ENCODE peak calls at places on chromosomes 3 and 15, in four cellular contexts. U is HepG2, F is WTC11, B is K562. A is an unnamed sample.

GRCh38 chr3:9947025-9947995 is 4.9 kb downstream of the PRRT3 start:
- DNase-seq in U (peak), F (peak), B (no peak), A (peak)

GRCh38 chr3:52345521-52346110 is 29.5 kb downstream of the DNAH1 start:
- DNase-seq in U (no peak), F (no peak), B (no peak), A (no peak)

GRCh38 chr3:66572938-66573710 is 72.3 kb upstream of the LRIG1 start:
- DNase-seq in U (peak), F (peak), B (peak), A (peak)

GRCh38 chr15:35753486-35753885 is 207.5 kb upstream of the DPH6 start:
- DNase-seq in U (no peak), F (no peak), B (no peak), A (no peak)

GRCh38 chr3:88150771-88151170 is 1.0 kb downstream of the C3orf38 start:
- DNase-seq in U (no peak), F (no peak), B (no peak), A (no peak)

GRCh38 chr3:120177151-120177550 is 82.9 kb upstream of the GSK3B start:
- DNase-seq in U (peak), F (peak), B (no peak), A (peak)

GRCh38 chr15:69133862-69134519 is 26.4 kb upstream of the GLCE start:
- DNase-seq in U (no peak), F (no peak), B (no peak), A (no peak)

GRCh38 chr15:89999676-90000174 is 1.4 kb upstream of the ZNF710 start:
- DNase-seq in U (no peak), F (peak), B (peak), A (no peak)

GRCh38 chr3:4613366-4613765 is 120.2 kb downstream of the ITPR1 start:
- DNase-seq in U (no peak), F (no peak), B (no peak), A (no peak)

GRCh38 chr15:65494066-65494465 is 23.4 kb downstream of the DPP8 start:
- DNase-seq in U (no peak), F (no peak), B (no peak), A (no peak)

GRCh38 chr15:52331490-52332240 is 36.1 kb upstream of the MYO5C start:
- DNase-seq in U (peak), F (no peak), B (no peak), A (peak)

GRCh38 chr3:13145131-13145825 is 72.0 kb upstream of the IQSEC1 start:
- DNase-seq in U (peak), F (peak), B (peak), A (peak)

GRCh38 chr15:75985966-75986365 is 26.3 kb downstream of the NRG4 start:
- DNase-seq in U (no peak), F (no peak), B (no peak), A (no peak)

GRCh38 chr3:15783361-15783969 is 14.3 kb downstream of the ANKRD28 start:
- DNase-seq in U (no peak), F (no peak), B (no peak), A (no peak)

GRCh38 chr3:106850429-106850828 is 526.8 kb upstream of the CCDC54 start:
- DNase-seq in U (no peak), F (no peak), B (no peak), A (no peak)

GRCh38 chr3:154251610-154252009 is 72.7 kb downstream of the DHX36 start:
- DNase-seq in U (peak), F (no peak), B (no peak), A (no peak)

GRCh38 chr3:15585111-15585844 is 16.1 kb downstream of the HACL1 start:
- DNase-seq in U (no peak), F (no peak), B (no peak), A (no peak)

GRCh38 chr3:20648294-20648693 is 462.3 kb upstream of the SGO1 start:
- DNase-seq in U (no peak), F (no peak), B (no peak), A (no peak)

GRCh38 chr3:72258786-72259185 is 473.8 kb upstream of the PROK2 start:
- DNase-seq in U (no peak), F (no peak), B (no peak), A (no peak)

GRCh38 chr3:63967675-63968611 is 55.4 kb downstream of the PSMD6 start:
- DNase-seq in U (peak), F (no peak), B (no peak), A (no peak)

GRCh38 chr3:133271491-133271890 is 128.4 kb upstream of the BFSP2 start:
- DNase-seq in U (no peak), F (no peak), B (no peak), A (no peak)

DNA sequence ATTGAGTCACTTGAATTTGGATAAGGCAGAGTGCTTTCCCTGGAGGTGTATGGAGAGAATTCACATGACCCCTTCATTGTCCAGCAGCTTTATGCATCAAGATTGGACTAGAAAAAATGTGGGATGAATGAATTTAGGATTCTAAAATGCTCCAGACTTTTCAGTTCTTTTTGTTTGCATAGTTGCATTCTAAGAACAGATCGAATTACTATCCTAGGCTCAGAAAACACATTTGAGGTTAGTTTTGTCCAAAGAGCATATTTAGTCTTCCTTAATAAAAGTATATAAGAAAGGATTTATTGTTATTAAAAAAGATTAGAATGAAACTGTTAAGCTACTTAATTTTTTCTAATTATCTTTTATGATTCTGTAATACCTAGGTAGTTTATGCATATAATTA is 127.4 kb downstream of the UBE2E2 start:
- DNase-seq in U (no peak), F (no peak), B (no peak), A (no peak)
- TF ChIP-seq NR3C1 in U (no peak), F (no peak), B (no peak), A (no peak)

GRCh38 chr15:42986693-42987342 is 66.2 kb upstream of the TTBK2 start:
- DNase-seq in U (no peak), F (no peak), B (no peak), A (no peak)

DNA sequence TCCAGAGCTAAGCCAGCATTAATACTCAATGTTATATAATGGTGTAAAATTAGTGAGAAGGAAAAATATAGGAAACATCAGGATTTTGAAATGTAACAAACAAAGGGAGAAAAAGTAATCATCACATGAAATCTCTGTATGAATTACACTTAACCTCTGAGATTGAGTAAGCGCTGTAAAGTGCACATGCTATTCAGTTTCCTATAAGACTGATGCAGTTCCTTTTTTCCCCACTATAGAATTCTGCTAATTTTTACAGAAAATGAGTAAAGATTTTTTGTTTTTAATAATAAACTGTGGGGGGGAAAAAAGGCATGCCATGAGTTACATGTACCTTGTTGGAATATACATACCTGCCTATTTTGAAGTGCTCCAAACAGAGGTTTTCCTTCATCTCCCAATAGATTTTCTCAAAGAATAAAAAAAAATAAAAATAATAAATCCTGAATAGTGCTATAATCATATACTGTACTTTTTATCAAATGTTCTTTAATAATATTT is 64.0 kb upstream of the TTBK2 start:
- DNase-seq in U (no peak), F (no peak), B (peak), A (no peak)
- TF ChIP-seq CTCF in U (no peak), F (no peak), B (no peak), A (no peak)

GRCh38 chr3:146536681-146537080 is 7.7 kb downstream of the PLSCR1 start:
- DNase-seq in U (no peak), F (no peak), B (no peak), A (no peak)
- TF ChIP-seq NR3C1 in U (no peak), F (no peak), B (no peak), A (no peak)

DNA sequence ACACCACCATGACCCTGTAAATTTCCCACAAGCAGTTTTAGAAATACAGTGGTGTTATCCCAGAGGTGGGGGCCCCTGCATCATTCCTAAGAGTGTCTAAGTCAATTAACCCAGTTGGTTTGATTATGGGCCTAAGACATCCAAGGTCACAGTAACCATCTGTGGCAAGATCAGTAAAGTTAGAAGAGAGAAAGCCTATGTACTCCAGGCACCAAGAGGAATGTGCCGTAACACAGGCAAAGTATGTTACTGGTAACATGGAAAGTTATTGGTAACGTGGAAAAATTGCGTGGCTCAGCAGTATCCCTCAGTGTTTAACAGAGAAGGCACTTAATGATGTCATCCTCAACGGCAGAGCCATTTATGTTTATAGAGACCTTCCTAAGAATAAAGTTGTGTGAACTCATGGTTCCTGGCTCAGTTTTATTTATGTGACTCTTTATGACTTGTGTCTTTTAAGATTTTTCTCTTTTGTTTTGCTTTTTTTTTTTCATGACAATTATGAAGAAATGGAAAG is 144.1 kb upstream of the RASGRP1 start:
- DNase-seq in U (no peak), F (no peak), B (no peak), A (no peak)
- TF ChIP-seq CTCF in U (no peak), F (no peak), B (no peak), A (no peak)

GRCh38 chr3:127077068-127077467 is 94.2 kb downstream of the PLXNA1 start:
- DNase-seq in U (no peak), F (no peak), B (no peak), A (no peak)

GRCh38 chr3:127073931-127074820 is 91.3 kb downstream of the PLXNA1 start:
- DNase-seq in U (no peak), F (no peak), B (no peak), A (no peak)

GRCh38 chr3:127072221-127072771 is 89.4 kb downstream of the PLXNA1 start:
- DNase-seq in U (no peak), F (no peak), B (no peak), A (no peak)

GRCh38 chr3:127072971-127073851 is 90.3 kb downstream of the PLXNA1 start:
- DNase-seq in U (no peak), F (no peak), B (no peak), A (no peak)

GRCh38 chr3:127074900-127075360 is 92.0 kb downstream of the PLXNA1 start:
- DNase-seq in U (no peak), F (peak), B (no peak), A (no peak)
- TF ChIP-seq NR3C1 in U (no peak), F (no peak), B (no peak), A (no peak)

GRCh38 chr3:134449951-134450350 is 35.8 kb downstream of the ANAPC13 start:
- DNase-seq in U (no peak), F (no peak), B (no peak), A (no peak)

GRCh38 chr3:134446800-134447199 is 39.0 kb downstream of the ANAPC13 start:
- DNase-seq in U (no peak), F (no peak), B (no peak), A (no peak)

GRCh38 chr3:134447371-134447770 is 38.4 kb downstream of the ANAPC13 start:
- DNase-seq in U (no peak), F (no peak), B (no peak), A (no peak)

GRCh38 chr3:134448664-134449063 is 37.1 kb downstream of the ANAPC13 start:
- DNase-seq in U (no peak), F (no peak), B (no peak), A (no peak)

GRCh38 chr3:134449277-134449676 is 36.5 kb downstream of the ANAPC13 start:
- DNase-seq in U (peak), F (peak), B (no peak), A (no peak)
- TF ChIP-seq CTCF in U (peak), F (no peak), B (peak), A (peak)

GRCh38 chr15:67148196-67148701 is 82.8 kb downstream of the SMAD3 start:
- DNase-seq in U (peak), F (no peak), B (no peak), A (no peak)

GRCh38 chr15:67147410-67147949 is 82.1 kb downstream of the SMAD3 start:
- DNase-seq in U (no peak), F (no peak), B (no peak), A (no peak)

GRCh38 chr15:67149068-67149841 is 83.9 kb downstream of the SMAD3 start:
- DNase-seq in U (peak), F (no peak), B (no peak), A (no peak)

GRCh38 chr15:67152429-67152828 is 87.0 kb downstream of the SMAD3 start:
- DNase-seq in U (no peak), F (no peak), B (no peak), A (no peak)

GRCh38 chr15:67149859-67150824 is 84.7 kb downstream of the SMAD3 start:
- DNase-seq in U (peak), F (peak), B (peak), A (peak)
- TF ChIP-seq NR3C1 in U (no peak), F (no peak), B (no peak), A (no peak)

GRCh38 chr3:192410684-192410960 is 316.7 kb downstream of the FGF12 start:
- DNase-seq in U (no peak), F (no peak), B (no peak), A (no peak)

GRCh38 chr3:192409203-192409837 is 318.0 kb downstream of the FGF12 start:
- DNase-seq in U (no peak), F (peak), B (no peak), A (peak)

GRCh38 chr3:192409838-192410683 is 317.3 kb downstream of the FGF12 start:
- DNase-seq in U (no peak), F (peak), B (no peak), A (peak)

GRCh38 chr3:192408721-192409151 is 318.6 kb downstream of the FGF12 start:
- DNase-seq in U (no peak), F (peak), B (no peak), A (no peak)

DNA sequence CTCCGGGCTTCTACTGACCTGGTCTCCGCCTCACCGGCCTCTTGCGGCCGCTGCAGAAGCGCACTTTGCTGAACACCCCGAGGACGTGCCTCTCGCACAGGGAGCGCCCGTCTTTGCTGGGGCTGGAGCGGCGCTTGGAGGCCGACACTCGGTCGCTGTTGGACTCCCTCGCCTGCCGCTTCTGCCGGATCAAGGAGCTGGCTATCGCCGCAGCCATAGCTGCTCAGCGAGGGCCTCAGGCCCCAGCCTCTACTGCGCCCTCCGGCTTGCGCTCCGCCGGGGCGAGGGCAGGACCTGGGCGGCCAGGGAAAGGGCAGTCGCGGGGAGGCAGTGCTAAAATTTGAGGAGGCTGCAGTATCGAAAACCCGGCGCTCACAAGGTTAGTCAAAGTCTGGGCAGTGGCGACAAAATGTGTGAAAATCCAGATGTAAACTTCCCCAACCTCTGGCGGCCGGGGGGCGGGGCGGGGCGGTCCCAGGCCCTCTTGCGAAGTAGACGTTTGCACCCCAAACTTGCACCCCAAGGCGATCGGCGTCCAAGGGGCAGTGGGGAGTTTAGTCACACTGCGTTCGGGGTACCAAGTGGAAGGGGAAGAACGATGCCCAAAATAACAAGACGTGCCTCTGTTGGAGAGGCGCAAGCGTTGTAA is 319.2 kb downstream of the FGF12 start:
- DNase-seq in U (no peak), F (peak), B (no peak), A (no peak)
- TF ChIP-seq CTCF in U (no peak), F (no peak), B (no peak), A (no peak)